ENCODE peak calls at places on chromosome 3, in nine cellular contexts. V is stomach, L is uterus, E is IMR-90, T is right lobe of liver, X is ovary, B is testis, J is A549, R is tibial nerve. N is an unnamed sample.

GRCh38 chr3:14319654-14320182 is 82.7 kb upstream of the SLC6A6 start:
- DNase-seq in V (peak; percentile 67), L (no peak), E (peak; percentile 77), T (no peak), X (no peak), B (peak; percentile 77), J (peak; percentile 83), R (no peak), N (no peak)

GRCh38 chr3:52078781-52079560 is 22.6 kb upstream of the DUSP7 start:
- DNase-seq in V (no peak), L (no peak), E (no peak), T (no peak), X (no peak), B (no peak), J (no peak), R (no peak), N (no peak)

GRCh38 chr3:134253475-134254231 is 3.0 kb upstream of the RYK start:
- DNase-seq in V (no peak), L (no peak), E (no peak), T (no peak), X (no peak), B (no peak), J (no peak), R (no peak), N (no peak)

GRCh38 chr3:13420817-13421755 is 964 bp upstream of the NUP210 start:
- DNase-seq in V (peak; percentile 30), L (no peak), E (no peak), T (no peak), X (no peak), B (peak; percentile 24), J (no peak), R (no peak), N (no peak)

GRCh38 chr3:151109401-151109800 is 23.9 kb downstream of the MED12L start:
- DNase-seq in V (no peak), L (no peak), E (no peak), T (no peak), X (no peak), B (no peak), J (no peak), R (no peak), N (no peak)

GRCh38 chr3:188152660-188153497 is 1.1 kb upstream of the LPP start:
- DNase-seq in V (peak; percentile 49), L (peak; percentile 69), E (peak; percentile 73), T (no peak), X (peak; percentile 63), B (peak; percentile 46), J (peak; percentile 63), R (peak; percentile 23), N (peak; percentile 60)

GRCh38 chr3:20451170-20451569 is 265.2 kb upstream of the SGO1 start:
- DNase-seq in V (no peak), L (no peak), E (no peak), T (no peak), X (no peak), B (no peak), J (no peak), R (no peak), N (no peak)

GRCh38 chr3:4824948-4825325 is 154.3 kb upstream of the BHLHE40 start:
- DNase-seq in V (no peak), L (no peak), E (peak; percentile 60), T (no peak), X (no peak), B (no peak), J (peak; percentile 85), R (no peak), N (peak; percentile 49)

GRCh38 chr3:178275311-178275710 is 260.9 kb upstream of the KCNMB2 start:
- DNase-seq in V (no peak), L (no peak), E (no peak), T (no peak), X (no peak), B (no peak), J (no peak), R (no peak), N (no peak)

GRCh38 chr3:54433846-54434245 is 311.5 kb downstream of the CACNA2D3 start:
- DNase-seq in V (no peak), L (no peak), E (no peak), T (no peak), X (no peak), B (no peak), J (peak; percentile 39), R (no peak), N (no peak)

GRCh38 chr3:189908646-189909045 is 212.1 kb downstream of the P3H2 start:
- DNase-seq in V (no peak), L (no peak), E (peak; percentile 72), T (no peak), X (no peak), B (no peak), J (peak; percentile 43), R (no peak), N (no peak)

GRCh38 chr3:153967260-153967659 is 153.9 kb upstream of the ARHGEF26 start:
- DNase-seq in V (no peak), L (no peak), E (no peak), T (no peak), X (no peak), B (no peak), J (no peak), R (no peak), N (no peak)

GRCh38 chr3:150751781-150752263 is 11.1 kb downstream of the SIAH2 start:
- DNase-seq in V (peak; percentile 65), L (no peak), E (no peak), T (no peak), X (no peak), B (no peak), J (no peak), R (no peak), N (no peak)

GRCh38 chr3:44685128-44685800 is 27.2 kb upstream of the ZNF502 start:
- DNase-seq in V (peak; percentile 64), L (peak; percentile 55), E (peak; percentile 84), T (peak; percentile 79), X (peak; percentile 71), B (peak; percentile 92), J (no peak), R (peak; percentile 16), N (peak; percentile 29)
- TF ChIP-seq POLR2A in V (no peak), L (no peak), E (no peak), T (no peak), X (no peak), B (no peak), J (no peak), R (no peak), N (no peak)

GRCh38 chr3:131544557-131544956 is 41.8 kb upstream of the MRPL3 start:
- DNase-seq in V (no peak), L (no peak), E (no peak), T (no peak), X (no peak), B (no peak), J (no peak), R (no peak), N (no peak)
- H3K27ac ChIP-seq in V (no peak overlapping the region), L (no peak overlapping the region), E (no peak overlapping the region), T (no peak overlapping the region), X (no peak overlapping the region), B (no peak overlapping the region), J (peak overlapping the region; percentile 42), R (no peak overlapping the region), N (no peak overlapping the region)

DNA sequence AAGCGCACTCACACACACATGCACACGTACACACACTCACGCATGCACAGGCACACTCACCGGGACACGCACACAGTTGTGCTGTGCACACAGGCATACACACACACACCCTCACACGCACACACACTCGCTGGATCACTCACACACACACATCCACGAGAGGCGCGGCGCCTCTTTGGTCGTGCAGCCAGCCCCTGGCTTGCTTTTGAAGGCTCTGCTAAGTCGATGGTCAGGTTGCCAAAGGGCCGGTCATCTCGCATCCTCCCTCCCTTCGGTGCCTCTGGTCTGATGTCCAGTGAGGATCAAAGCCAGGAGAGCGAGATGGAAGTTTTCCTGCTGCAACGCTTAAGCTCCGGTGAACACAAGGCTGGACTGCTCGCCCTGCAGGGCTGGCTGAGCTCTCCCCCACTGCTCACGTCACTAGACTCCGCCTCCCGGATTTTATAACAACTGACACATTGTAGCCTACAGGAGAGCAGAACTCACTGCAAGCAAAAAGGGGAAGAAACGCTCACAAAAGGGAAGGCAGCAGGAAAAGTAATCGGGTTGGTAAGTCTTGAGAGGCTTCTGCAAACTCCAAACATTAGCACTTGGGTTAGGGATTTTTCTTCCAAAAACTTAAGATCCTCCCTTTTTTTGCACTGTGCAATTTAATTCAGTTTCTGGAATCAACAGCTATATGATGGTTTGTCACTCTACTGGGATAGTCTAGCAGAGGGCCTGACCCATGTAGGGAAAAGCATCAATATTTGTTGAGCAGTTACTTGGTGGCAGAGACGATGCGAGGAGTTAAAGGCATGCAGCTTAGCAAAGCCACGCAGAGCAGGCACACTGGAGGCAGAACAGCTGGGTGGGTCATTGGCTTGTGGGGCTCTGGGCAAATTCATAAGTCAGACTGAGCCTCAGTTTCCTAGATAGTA is at the start of gene SRGAP3:
- DNase-seq in V (peak; percentile 90), L (peak; percentile 95), E (peak; percentile 86), T (peak; percentile 81), X (peak; percentile 86), B (peak; percentile 97), J (peak; percentile 86), R (peak; percentile 69), N (peak; percentile 91)
- TF ChIP-seq POLR2A in V (no peak), L (peak; percentile 30), E (no peak), T (no peak), X (no peak), B (no peak), J (peak; percentile 36), R (no peak), N (peak; percentile 52)

DNA sequence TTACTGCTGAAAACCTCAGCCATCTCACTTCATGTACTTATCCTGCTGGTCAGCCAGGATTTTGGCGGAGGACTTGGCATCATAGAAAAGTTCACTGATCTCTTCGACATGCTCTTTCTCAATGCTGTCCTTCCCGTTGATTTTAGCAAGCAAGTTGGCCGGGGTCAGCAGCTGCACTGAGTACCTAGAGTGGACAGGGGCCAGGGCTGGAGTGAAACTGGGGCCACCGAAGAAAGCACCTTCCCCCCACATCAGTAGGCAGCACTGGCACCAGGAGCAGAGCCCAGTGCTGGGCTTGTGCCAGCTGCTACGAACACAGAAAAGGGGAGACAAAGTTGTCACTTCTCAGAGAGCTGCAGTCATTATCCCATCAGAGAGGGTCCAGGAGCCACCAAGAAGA is 29.0 kb downstream of the SEC61A1 start:
- DNase-seq in V (no peak), L (no peak), E (no peak), T (peak; percentile 89), X (no peak), B (no peak), J (no peak), R (no peak), N (no peak)
- H3K27ac ChIP-seq in V (no peak overlapping the region), L (no peak overlapping the region), E (no peak overlapping the region), T (peak overlapping the region; percentile 68), X (no peak overlapping the region), B (no peak overlapping the region), J (peak overlapping the region; percentile 81), R (no peak overlapping the region), N (no peak overlapping the region)